ENCODE peak calls at places on chromosomes 13 and 19, in nine cellular contexts. I, X, R, O, N, Q, A, J and K are unnamed samples.

GRCh38 chr13:98416408-98416807 is 160.5 kb downstream of the STK24 start:
- DNase-seq in Q (peak), X (no peak), N (no peak), I (no peak), A (no peak), O (no peak), R (peak), J (no peak), K (no peak)

GRCh38 chr19:29671393-29672076 is 6.3 kb downstream of the PLEKHF1 start:
- DNase-seq in N (no peak), O (no peak), X (no peak), R (peak), I (no peak), J (peak), A (no peak), Q (peak), K (peak)

GRCh38 chr13:23372264-23372905 is 61.1 kb downstream of the SACS start:
- DNase-seq in R (no peak), N (no peak), I (no peak), A (no peak), J (no peak), Q (no peak), O (no peak), X (no peak), K (no peak)

GRCh38 chr13:95298971-95299627 is 2.2 kb downstream of the ABCC4 start:
- DNase-seq in O (no peak), N (no peak), A (no peak), J (peak), Q (no peak), X (no peak), R (no peak), I (no peak), K (no peak)

GRCh38 chr13:106063591-106064308 is 471.7 kb downstream of the EFNB2 start:
- DNase-seq in J (no peak), I (no peak), N (no peak), R (no peak), Q (no peak), A (no peak), O (no peak), X (no peak), K (no peak)

GRCh38 chr13:24172071-24172470 is 11.6 kb downstream of the SPATA13 start:
- DNase-seq in O (no peak), N (no peak), R (no peak), X (no peak), Q (no peak), I (no peak), J (no peak), A (no peak), K (no peak)

GRCh38 chr13:38844581-38844980 is 146.1 kb downstream of the STOML3 start:
- DNase-seq in J (no peak), Q (no peak), O (no peak), A (no peak), N (no peak), R (no peak), X (no peak), I (no peak), K (no peak)

GRCh38 chr19:49823472-49823871 is 5.4 kb downstream of the MED25 start:
- DNase-seq in I (no peak), R (no peak), O (no peak), Q (no peak), J (no peak), A (no peak), N (no peak), X (no peak), K (no peak)

GRCh38 chr19:44258139-44258538 is 1.5 kb upstream of the ZNF233 start:
- DNase-seq in N (no peak), J (no peak), I (no peak), R (no peak), Q (no peak), X (no peak), A (no peak), O (no peak), K (no peak)

GRCh38 chr13:99307247-99307646 is at the start of gene GPR183:
- DNase-seq in I (no peak), A (no peak), X (no peak), J (peak), O (no peak), N (no peak), R (no peak), Q (no peak), K (no peak)

GRCh38 chr13:22311734-22312404 is 641.0 kb downstream of the FGF9 start:
- DNase-seq in A (no peak), J (no peak), X (no peak), I (no peak), N (no peak), R (no peak), O (no peak), Q (no peak), K (peak)

GRCh38 chr19:38665950-38666661 is 18.7 kb downstream of the ACTN4 start:
- DNase-seq in X (no peak), R (no peak), O (no peak), A (peak), J (no peak), I (peak), N (peak), Q (peak), K (peak)

GRCh38 chr19:4866595-4867424 is 657 bp downstream of the PLIN3 start:
- DNase-seq in A (no peak), N (peak), J (peak), X (peak), I (peak), O (no peak), Q (peak), R (peak), K (peak)

GRCh38 chr13:94305463-94305862 is 174.0 kb downstream of the DCT start:
- DNase-seq in O (no peak), J (no peak), R (no peak), I (no peak), A (no peak), Q (no peak), N (no peak), X (no peak), K (no peak)

GRCh38 chr19:2034729-2035589 is 16.1 kb downstream of the MKNK2 start:
- DNase-seq in I (peak), J (peak), Q (peak), N (peak), R (peak), A (peak), O (no peak), X (no peak), K (peak)

GRCh38 chr19:7255119-7255518 is 39.1 kb downstream of the INSR start:
- DNase-seq in A (no peak), O (no peak), N (no peak), Q (no peak), X (no peak), J (no peak), I (no peak), R (no peak), K (no peak)
- TF ChIP-seq CTCF in A (no peak), O (no peak), N (no peak), Q (no peak), X (no peak), J (no peak), I (no peak), R (no peak), K (no peak)

DNA sequence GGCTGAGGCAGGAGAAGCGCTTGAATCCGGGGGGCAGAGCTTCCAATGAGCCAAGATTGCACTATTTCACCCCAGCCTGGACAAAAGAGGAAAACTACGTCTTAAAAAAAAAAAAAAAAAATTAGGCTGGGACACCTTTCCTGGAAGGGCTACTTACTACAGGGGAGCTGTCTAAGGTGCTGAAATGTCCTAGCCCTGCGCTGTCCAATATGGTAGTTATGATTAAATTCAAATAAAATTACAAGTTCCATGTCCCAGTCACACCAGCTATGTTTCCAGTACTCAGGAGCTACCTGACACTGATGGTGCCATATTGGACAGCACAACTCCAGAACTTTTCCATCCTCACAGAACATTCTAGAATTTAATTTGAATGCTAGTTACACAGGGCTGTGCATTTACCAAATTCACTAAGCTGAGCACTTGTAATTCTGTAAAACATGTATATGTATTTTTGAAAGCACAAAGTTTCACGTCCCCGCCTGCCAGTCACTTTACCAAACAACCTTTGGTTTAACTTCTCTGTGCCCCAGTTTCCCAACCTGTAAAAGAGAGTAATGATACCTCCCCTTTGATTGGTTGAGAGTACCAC is 9.2 kb upstream of the ZSCAN22 start:
- DNase-seq in N (no peak), Q (no peak), J (peak), O (no peak), I (no peak), A (no peak), R (no peak), X (no peak), K (no peak)
- TF ChIP-seq EP300 in N (no peak), Q (no peak), J (no peak), O (no peak), I (no peak), A (no peak), R (no peak), X (no peak), K (no peak)

DNA sequence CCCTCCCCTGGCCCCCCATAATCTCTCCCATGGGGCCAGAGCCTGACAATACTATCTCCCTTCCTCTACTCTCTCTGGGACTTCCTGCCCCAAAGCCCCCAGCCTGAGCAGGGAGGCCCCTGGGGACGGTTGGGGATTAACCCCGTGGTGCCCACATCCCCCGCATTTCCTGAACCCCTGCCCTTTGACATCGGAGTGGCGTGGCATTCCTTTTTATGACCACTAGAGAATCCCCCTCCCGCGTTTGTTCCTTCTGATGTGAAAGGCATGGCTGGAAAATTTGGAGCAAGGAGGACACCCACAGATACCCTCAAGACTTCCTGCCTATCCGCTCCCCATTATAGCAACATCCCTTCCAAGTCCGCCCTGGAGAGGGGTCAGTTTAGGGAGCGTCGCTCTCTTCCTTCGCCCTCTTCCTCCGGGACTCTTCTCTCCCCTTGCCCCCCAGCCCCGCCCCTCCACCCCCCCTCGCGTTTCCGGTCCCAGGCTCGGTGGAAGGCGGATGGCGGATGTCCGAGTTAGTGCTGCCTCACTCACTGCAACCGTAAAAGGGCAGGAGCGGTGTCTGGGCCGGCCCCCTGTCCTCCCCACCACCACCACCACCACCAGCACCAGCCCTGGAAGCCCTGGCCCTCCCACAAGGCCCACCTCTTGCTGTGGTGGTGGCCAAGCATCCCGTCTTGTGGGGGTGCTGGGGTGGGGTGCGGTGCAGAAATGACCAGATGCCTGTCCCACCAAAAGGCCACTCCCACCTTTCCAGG is 1.8 kb downstream of the VASP start:
- DNase-seq in O (peak), X (peak), N (no peak), J (peak), Q (peak), I (peak), R (peak), A (no peak), K (peak)
- TF ChIP-seq POLR2A in O (peak), X (peak), N (no peak), J (peak), Q (peak), I (no peak), R (no peak), A (no peak), K (peak)

DNA sequence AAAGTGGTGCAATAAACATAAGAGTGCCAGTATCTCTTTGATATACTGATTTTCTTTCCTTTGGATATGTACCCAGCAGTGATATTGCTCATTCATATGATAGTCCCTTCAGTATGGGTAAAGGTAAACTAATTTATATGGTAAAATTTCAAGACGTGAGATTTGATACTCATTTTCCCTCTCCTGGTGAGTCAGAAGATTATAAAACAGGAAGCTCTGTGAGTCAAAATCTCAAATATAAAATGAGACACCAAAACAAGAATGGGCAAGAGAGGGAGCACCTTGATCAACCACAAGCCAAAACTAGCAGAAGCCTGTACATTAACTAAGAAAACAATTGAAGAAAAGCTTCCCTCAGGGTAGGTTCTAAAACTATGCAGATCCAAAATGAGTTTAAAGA is 216.3 kb downstream of the SLITRK6 start:
- DNase-seq in N (no peak), A (no peak), O (no peak), J (no peak), I (no peak), X (no peak), Q (no peak), R (no peak), K (no peak)
- TF ChIP-seq CTCF in N (no peak), A (no peak), O (no peak), J (no peak), I (no peak), X (no peak), Q (no peak), R (no peak), K (no peak)

GRCh38 chr13:110017379-110017778 is 231.0 kb upstream of the IRS2 start:
- DNase-seq in I (no peak), R (no peak), X (peak), Q (no peak), J (no peak), N (no peak), A (peak), O (no peak), K (no peak)
- TF ChIP-seq EP300 in I (no peak), R (no peak), X (no peak), Q (no peak), J (no peak), N (no peak), A (no peak), O (no peak), K (no peak)

GRCh38 chr13:63336549-63336948 is 1920.9 kb upstream of the PCDH20 start:
- DNase-seq in J (no peak), A (no peak), I (no peak), Q (no peak), X (no peak), O (no peak), R (no peak), N (no peak), K (no peak)

GRCh38 chr13:63337921-63338320 is 1922.3 kb upstream of the PCDH20 start:
- DNase-seq in N (no peak), A (no peak), O (no peak), I (no peak), X (no peak), R (no peak), J (no peak), Q (no peak), K (no peak)

DNA sequence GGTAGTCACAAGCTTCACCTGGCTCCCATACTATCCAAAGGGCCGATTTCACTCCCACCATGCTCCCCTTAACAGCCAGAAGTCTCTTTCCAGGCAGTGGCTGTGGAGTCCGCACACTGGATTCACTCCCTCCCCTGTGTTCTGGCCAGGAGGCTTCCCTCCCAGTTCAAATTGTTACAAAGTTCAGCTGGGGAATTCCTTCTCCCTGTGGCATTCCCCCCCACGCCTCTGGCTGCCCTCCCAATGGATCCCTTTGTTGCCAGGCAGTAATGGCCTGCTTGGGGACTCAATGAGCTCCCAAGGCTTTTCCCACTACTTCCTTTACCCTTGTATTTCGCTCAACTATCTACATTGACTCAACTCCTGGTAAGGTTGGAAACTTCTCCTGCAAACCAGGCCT is 1921.4 kb upstream of the PCDH20 start:
- DNase-seq in Q (no peak), X (no peak), N (no peak), R (no peak), I (no peak), O (no peak), A (no peak), J (no peak), K (no peak)
- TF ChIP-seq POLR2A in Q (no peak), X (no peak), N (no peak), R (no peak), I (no peak), O (no peak), A (no peak), J (no peak), K (no peak)

GRCh38 chr19:51296331-51297093 is 14.9 kb upstream of the IGLON5 start:
- DNase-seq in I (no peak), O (no peak), N (no peak), J (peak), R (no peak), X (no peak), Q (no peak), A (no peak), K (no peak)
- TF ChIP-seq CTCF in I (no peak), O (no peak), N (no peak), J (peak), R (no peak), X (peak), Q (no peak), A (peak), K (no peak)